ENCODE peak calls at places on chromosomes 2 and 18, in eight cellular contexts. E is upper lobe of right lung, I is hepatocyte, M is PC-3, O is cardiac muscle cell, J is GM23248, K is osteoblast, Y is IMR-90. X is an unnamed sample.

GRCh38 chr18:28529644-28530043 is 352.7 kb upstream of the CDH2 start:
- DNase-seq in E (no peak), I (no peak), M (no peak), O (no peak), J (no peak), K (no peak), Y (no peak), X (no peak)

GRCh38 chr18:23902396-23902795 is 112.2 kb upstream of the TTC39C start:
- DNase-seq in E (no peak), I (no peak), M (no peak), O (no peak), J (no peak), K (no peak), Y (no peak), X (no peak)

GRCh38 chr2:54348672-54349071 is 92.6 kb upstream of the TSPYL6 start:
- DNase-seq in E (no peak), I (no peak), M (no peak), O (peak; percentile 76), J (peak; percentile 19), K (no peak), Y (peak; percentile 64), X (no peak)

GRCh38 chr2:96324716-96325037 is 440 bp upstream of the ITPRIPL1 start:
- DNase-seq in E (no peak), I (no peak), M (no peak), O (no peak), J (no peak), K (peak; percentile 73), Y (no peak), X (peak; percentile 32)

GRCh38 chr2:20291106-20291564 is 59.5 kb downstream of the PUM2 start:
- DNase-seq in E (no peak), I (peak; percentile 89), M (peak; percentile 93), O (peak; percentile 81), J (peak; percentile 95), K (no peak), Y (peak; percentile 82), X (peak; percentile 17)

GRCh38 chr18:42112657-42113420 is 157.8 kb downstream of the PIK3C3 start:
- DNase-seq in E (no peak), I (no peak), M (peak; percentile 14), O (no peak), J (peak; percentile 11), K (no peak), Y (no peak), X (no peak)

GRCh38 chr2:225616372-225616771 is 216.9 kb downstream of the NYAP2 start:
- DNase-seq in E (no peak), I (no peak), M (no peak), O (no peak), J (no peak), K (no peak), Y (no peak), X (no peak)

GRCh38 chr18:45464619-45465018 is 150.7 kb upstream of the SLC14A2 start:
- DNase-seq in E (no peak), I (no peak), M (no peak), O (no peak), J (no peak), K (no peak), Y (no peak), X (no peak)

GRCh38 chr2:36626756-36627155 is 28.8 kb upstream of the FEZ2 start:
- DNase-seq in E (no peak), I (no peak), M (no peak), O (no peak), J (no peak), K (no peak), Y (no peak), X (no peak)

GRCh38 chr18:73881396-73881795 is 266.2 kb downstream of the FBXO15 start:
- DNase-seq in E (no peak), I (no peak), M (no peak), O (no peak), J (no peak), K (no peak), Y (no peak), X (no peak)

GRCh38 chr2:44931177-44931795 is 10.2 kb upstream of the SIX3 start:
- DNase-seq in E (no peak), I (no peak), M (no peak), O (no peak), J (no peak), K (no peak), Y (no peak), X (no peak)

GRCh38 chr2:47616506-47616905 is 166.4 kb upstream of the MSH6 start:
- DNase-seq in E (no peak), I (no peak), M (no peak), O (no peak), J (no peak), K (no peak), Y (no peak), X (no peak)

GRCh38 chr18:38502539-38502938 is 936.9 kb upstream of the CELF4 start:
- DNase-seq in E (no peak), I (no peak), M (no peak), O (no peak), J (no peak), K (no peak), Y (no peak), X (no peak)

GRCh38 chr2:70692256-70692655 is 75.7 kb downstream of the ADD2 start:
- DNase-seq in E (peak; percentile 39), I (no peak), M (no peak), O (no peak), J (no peak), K (no peak), Y (no peak), X (no peak)

GRCh38 chr2:96969321-96969720 is 17.1 kb downstream of the FAM178B start:
- DNase-seq in E (no peak), I (no peak), M (no peak), O (no peak), J (no peak), K (no peak), Y (no peak), X (no peak)

GRCh38 chr2:230865766-230866703 is 1.3 kb downstream of the ITM2C start:
- DNase-seq in E (no peak), I (peak; percentile 85), M (peak; percentile 24), O (peak; percentile 65), J (peak; percentile 41), K (peak; percentile 88), Y (no peak), X (peak; percentile 52)

DNA sequence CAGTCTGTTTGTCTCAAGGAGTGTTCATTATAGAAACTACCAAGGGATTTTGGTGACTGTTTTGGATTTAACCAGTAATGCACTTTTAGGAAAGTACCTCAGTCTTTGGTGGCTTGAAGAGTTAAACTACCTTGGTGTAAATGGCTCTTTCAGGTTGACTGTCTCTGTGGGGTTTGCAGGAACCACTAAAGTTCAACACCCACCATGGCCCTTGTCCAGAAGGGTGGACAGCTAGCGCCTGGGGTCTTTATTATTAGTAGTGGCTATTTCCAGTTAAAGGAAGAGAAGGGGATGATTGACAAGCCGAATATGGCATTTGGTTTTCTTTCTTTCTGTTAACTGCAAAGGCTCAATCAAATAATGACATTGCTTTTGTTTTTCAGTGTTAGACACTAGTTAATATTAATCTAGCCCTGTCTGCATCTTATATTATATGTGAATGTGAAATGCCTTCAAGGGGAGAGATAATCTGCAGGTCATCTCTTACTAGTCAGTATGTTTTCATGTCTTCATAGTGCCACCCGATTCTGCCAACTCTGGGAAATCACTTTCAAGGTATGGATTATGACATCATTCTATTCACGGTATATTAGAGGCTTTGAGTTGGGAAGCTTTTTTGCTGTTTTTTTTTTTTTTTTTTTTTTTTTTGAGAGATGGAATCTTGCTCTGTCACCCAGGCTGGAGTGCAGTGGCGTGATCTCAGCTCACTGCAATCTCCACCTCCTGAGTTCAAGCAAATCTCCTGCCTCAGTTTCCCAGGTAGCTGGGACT is 56.4 kb downstream of the MAP4K4 start:
- DNase-seq in E (no peak), I (no peak), M (no peak), O (no peak), J (no peak), K (no peak), Y (no peak), X (no peak)
- H3K27ac ChIP-seq in E (no peak overlapping the region), I (peak overlapping the region; percentile 21), M (peak overlapping the region; percentile 57), O (no peak overlapping the region), J (peak overlapping the region; percentile 64), K (peak overlapping the region; percentile 78), Y (peak overlapping the region; percentile 73), X (no peak overlapping the region)

DNA sequence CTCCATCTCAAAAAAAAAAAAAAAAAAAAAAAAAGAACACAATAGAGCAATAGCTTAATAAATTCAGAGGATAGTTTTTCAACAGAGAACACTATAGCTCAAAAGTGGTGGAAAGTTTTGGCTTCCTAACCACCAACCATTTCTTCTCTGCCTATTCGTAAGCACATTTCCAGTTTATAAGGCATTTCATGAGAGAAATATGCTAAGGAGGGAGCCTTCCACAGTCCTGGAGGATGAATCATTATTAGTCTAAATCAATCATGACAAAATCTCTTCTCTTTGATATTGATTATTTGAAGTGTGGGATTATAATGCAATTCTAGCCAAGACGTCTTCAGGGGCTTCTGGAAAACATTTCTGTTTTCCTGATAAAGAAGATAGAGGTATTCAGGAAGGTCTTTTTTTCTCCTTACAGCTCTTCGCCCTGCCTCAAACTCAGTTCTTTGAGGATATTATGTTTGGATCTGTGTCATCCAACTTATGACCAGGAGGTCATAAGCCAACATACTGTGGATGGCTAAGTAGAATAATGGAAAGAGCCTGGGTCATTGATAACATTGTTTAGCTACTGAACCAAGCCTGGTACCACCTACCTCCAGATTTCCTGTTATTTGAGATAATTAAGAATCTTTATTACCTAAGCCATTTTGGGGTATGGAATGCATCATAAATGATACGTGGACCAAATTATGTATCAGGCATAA is 207.3 kb downstream of the TRIB2 start:
- DNase-seq in E (no peak), I (no peak), M (peak; percentile 70), O (no peak), J (peak; percentile 68), K (peak; percentile 97), Y (peak; percentile 71), X (no peak)
- H3K4me1 ChIP-seq in E (peaks cover 7% of the 10 kb centered on the region), I (no peaks in the 10 kb centered on the region), M (peaks cover 23% of the 10 kb centered on the region), O (peaks cover 4% of the 10 kb centered on the region), J (peaks cover 39% of the 10 kb centered on the region), K (peaks cover 42% of the 10 kb centered on the region), Y (peaks cover 8% of the 10 kb centered on the region), X (peaks cover 13% of the 10 kb centered on the region)

GRCh38 chr2:273338-273737 is 8.6 kb downstream of the ACP1 start:
- DNase-seq in E (no peak), I (no peak), M (no peak), O (no peak), J (no peak), K (no peak), Y (no peak), X (no peak)

GRCh38 chr2:270861-271260 is 6.1 kb downstream of the ACP1 start:
- DNase-seq in E (no peak), I (no peak), M (no peak), O (no peak), J (no peak), K (no peak), Y (no peak), X (no peak)

GRCh38 chr2:269356-270030 is 4.7 kb downstream of the ACP1 start:
- DNase-seq in E (no peak), I (no peak), M (no peak), O (no peak), J (no peak), K (no peak), Y (no peak), X (no peak)

GRCh38 chr2:274503-274902 is 9.8 kb downstream of the ACP1 start:
- DNase-seq in E (no peak), I (no peak), M (no peak), O (no peak), J (no peak), K (no peak), Y (no peak), X (no peak)

GRCh38 chr2:271917-272316 is 7.2 kb downstream of the ACP1 start:
- DNase-seq in E (no peak), I (no peak), M (no peak), O (no peak), J (no peak), K (no peak), Y (no peak), X (no peak)
- H3K4me3 ChIP-seq in E (no peak overlapping the region), I (no peak overlapping the region), M (no peak overlapping the region), O (no peak overlapping the region), J (no peak overlapping the region), K (no peak overlapping the region), Y (no peak overlapping the region), X (no peak overlapping the region)

GRCh38 chr2:71786291-71787107 is 333.1 kb downstream of the DYSF start:
- DNase-seq in E (no peak), I (no peak), M (no peak), O (no peak), J (no peak), K (peak; percentile 72), Y (no peak), X (no peak)
- H3K27ac ChIP-seq in E (no peak overlapping the region), I (no peak overlapping the region), M (no peak overlapping the region), O (no peak overlapping the region), J (no peak overlapping the region), K (no peak overlapping the region), Y (no peak overlapping the region), X (no peak overlapping the region)